ENCODE peak calls at places on chromosomes 7 and 10, in nine cellular contexts. S, E, F, I, H, N, T, V and Z are unnamed samples.

GRCh38 chr7:30433082-30433481 is 45.5 kb downstream of the NOD1 start:
- DNase-seq in S (peak; percentile 77), E (no peak), F (no peak), I (no peak), H (no peak), N (no peak), T (no peak), V (peak; percentile 82), Z (no peak)

GRCh38 chr10:117830832-117831231 is 215.9 kb downstream of the RAB11FIP2 start:
- DNase-seq in S (no peak), E (peak; percentile 74), F (peak; percentile 60), I (no peak), H (no peak), N (peak; percentile 12), T (no peak), V (no peak), Z (peak; percentile 50)

GRCh38 chr10:109183366-109183765 is 739.9 kb downstream of the XPNPEP1 start:
- DNase-seq in S (no peak), E (no peak), F (no peak), I (no peak), H (no peak), N (no peak), T (no peak), V (no peak), Z (no peak)

GRCh38 chr7:157662110-157662791 is 325.4 kb downstream of the DNAJB6 start:
- DNase-seq in S (no peak), E (no peak), F (no peak), I (no peak), H (no peak), N (no peak), T (no peak), V (no peak), Z (no peak)

GRCh38 chr7:5773661-5774086 is 7.8 kb downstream of the RNF216 start:
- DNase-seq in S (no peak), E (no peak), F (peak; percentile 39), I (no peak), H (peak; percentile 99), N (no peak), T (no peak), V (no peak), Z (no peak)

GRCh38 chr7:46478046-46478445 is 557.0 kb upstream of the IGFBP3 start:
- DNase-seq in S (no peak), E (no peak), F (no peak), I (no peak), H (peak; percentile 93), N (no peak), T (no peak), V (no peak), Z (no peak)

GRCh38 chr7:35647171-35647574 is 47.8 kb downstream of the HERPUD2 start:
- DNase-seq in S (no peak), E (peak; percentile 51), F (no peak), I (no peak), H (no peak), N (peak; percentile 23), T (peak; percentile 61), V (no peak), Z (no peak)

GRCh38 chr7:7830122-7830878 is 111.9 kb upstream of the RPA3 start:
- DNase-seq in S (no peak), E (peak; percentile 62), F (no peak), I (no peak), H (no peak), N (no peak), T (peak; percentile 72), V (no peak), Z (no peak)

GRCh38 chr10:79075418-79075817 is 6.7 kb downstream of the ZMIZ1 start:
- DNase-seq in S (no peak), E (no peak), F (no peak), I (no peak), H (no peak), N (no peak), T (no peak), V (no peak), Z (no peak)